ENCODE peak calls at places on chromosome 21, in nine cellular contexts. S, L, X, W, F, T, H, U and O are unnamed samples.

GRCh38 chr21:35882791-35883240 is 177.5 kb downstream of the SETD4 start:
- DNase-seq in S (peak), L (peak), X (no peak), W (no peak), F (no peak), T (no peak), H (no peak), U (no peak), O (no peak)

GRCh38 chr21:39057121-39057520 is 126.1 kb downstream of the PSMG1 start:
- DNase-seq in S (no peak), L (no peak), X (peak), W (no peak), F (no peak), T (no peak), H (no peak), U (no peak), O (peak)

GRCh38 chr21:39842741-39843146 is 24.5 kb upstream of the PCP4 start:
- DNase-seq in S (no peak), L (no peak), X (no peak), W (no peak), F (no peak), T (no peak), H (no peak), U (no peak), O (no peak)

GRCh38 chr21:37202221-37202805 is 64.8 kb downstream of the VPS26C start:
- DNase-seq in S (no peak), L (no peak), X (no peak), W (no peak), F (no peak), T (no peak), H (no peak), U (no peak), O (no peak)

GRCh38 chr21:16945580-16945979 is 567.3 kb upstream of the CXADR start:
- DNase-seq in S (no peak), L (peak), X (peak), W (no peak), F (no peak), T (no peak), H (no peak), U (no peak), O (no peak)

GRCh38 chr21:25658427-25658980 is 19.4 kb downstream of the JAM2 start:
- DNase-seq in S (no peak), L (no peak), X (no peak), W (no peak), F (no peak), T (no peak), H (no peak), U (no peak), O (no peak)

GRCh38 chr21:39159342-39160063 is 23.7 kb downstream of the PSMG1 start:
- DNase-seq in S (no peak), L (no peak), X (no peak), W (no peak), F (no peak), T (no peak), H (no peak), U (no peak), O (no peak)

GRCh38 chr21:15604424-15604823 is 125.4 kb upstream of the USP25 start:
- DNase-seq in S (peak), L (peak), X (peak), W (peak), F (no peak), T (no peak), H (no peak), U (no peak), O (no peak)

GRCh38 chr21:30444204-30444603 is 4.1 kb downstream of the KRTAP15-1 start:
- DNase-seq in S (no peak), L (no peak), X (peak), W (peak), F (no peak), T (no peak), H (no peak), U (no peak), O (no peak)
- TF ChIP-seq CTCF in S (no peak), L (no peak), X (peak), W (peak), F (no peak), T (no peak), H (no peak), U (peak), O (no peak)

GRCh38 chr21:45443595-45444181 is 38.7 kb downstream of the COL18A1 start:
- DNase-seq in S (no peak), L (no peak), X (no peak), W (peak), F (no peak), T (no peak), H (no peak), U (no peak), O (no peak)
- TF ChIP-seq CTCF in S (no peak), L (no peak), X (no peak), W (peak), F (no peak), T (no peak), H (no peak), U (no peak), O (no peak)

GRCh38 chr21:42009018-42009830 is 936 bp downstream of the ZBTB21 start:
- DNase-seq in S (no peak), L (peak), X (peak), W (peak), F (peak), T (no peak), H (peak), U (peak), O (no peak)
- TF ChIP-seq CTCF in S (no peak), L (no peak), X (peak), W (no peak), F (peak), T (no peak), H (no peak), U (no peak), O (peak)

DNA sequence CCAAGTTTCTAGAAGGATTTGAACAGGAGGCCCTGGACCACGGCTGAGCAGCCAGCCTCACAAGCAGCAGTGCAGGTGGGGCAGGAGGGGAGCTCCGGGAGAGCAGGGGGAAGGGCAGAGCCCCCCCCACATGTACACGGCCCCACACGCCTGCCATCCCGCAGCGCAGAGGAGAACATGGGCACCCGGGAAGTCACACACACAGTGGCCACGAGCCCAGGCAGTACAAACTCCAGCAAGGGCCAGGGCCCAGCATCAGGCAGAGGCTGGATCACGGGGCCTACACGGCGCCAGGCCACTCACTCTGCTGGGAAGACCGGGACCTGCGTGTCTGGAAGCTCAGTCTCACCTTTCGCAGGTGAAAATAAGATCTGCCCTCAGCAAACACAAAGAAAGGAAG is 5.2 kb downstream of the SUMO3 start:
- DNase-seq in S (no peak), L (no peak), X (no peak), W (no peak), F (no peak), T (no peak), H (no peak), U (no peak), O (no peak)
- TF ChIP-seq CTCF in S (no peak), L (no peak), X (no peak), W (no peak), F (no peak), T (no peak), H (no peak), U (no peak), O (no peak)

GRCh38 chr21:31548688-31549087 is 110.8 kb upstream of the SOD1 start:
- DNase-seq in S (no peak), L (no peak), X (no peak), W (no peak), F (peak), T (no peak), H (no peak), U (no peak), O (no peak)
- TF ChIP-seq CTCF in S (no peak), L (no peak), X (no peak), W (peak), F (no peak), T (no peak), H (no peak), U (no peak), O (peak)

GRCh38 chr21:21268061-21268471 is 269.9 kb downstream of the NCAM2 start:
- DNase-seq in S (no peak), L (no peak), X (no peak), W (no peak), F (no peak), T (no peak), H (no peak), U (no peak), O (no peak)
- TF ChIP-seq CTCF in S (no peak), L (no peak), X (no peak), W (no peak), F (no peak), T (no peak), H (no peak), U (no peak), O (no peak)

GRCh38 chr21:20970691-20971090 is 27.5 kb upstream of the NCAM2 start:
- DNase-seq in S (no peak), L (no peak), X (no peak), W (no peak), F (no peak), T (no peak), H (no peak), U (no peak), O (no peak)

GRCh38 chr21:20968391-20968790 is 29.8 kb upstream of the NCAM2 start:
- DNase-seq in S (no peak), L (no peak), X (no peak), W (no peak), F (no peak), T (no peak), H (no peak), U (no peak), O (no peak)

GRCh38 chr21:20971296-20971921 is 26.8 kb upstream of the NCAM2 start:
- DNase-seq in S (peak), L (peak), X (peak), W (peak), F (no peak), T (no peak), H (no peak), U (peak), O (no peak)
- TF ChIP-seq CTCF in S (peak), L (peak), X (peak), W (peak), F (peak), T (no peak), H (peak), U (peak), O (peak)

DNA sequence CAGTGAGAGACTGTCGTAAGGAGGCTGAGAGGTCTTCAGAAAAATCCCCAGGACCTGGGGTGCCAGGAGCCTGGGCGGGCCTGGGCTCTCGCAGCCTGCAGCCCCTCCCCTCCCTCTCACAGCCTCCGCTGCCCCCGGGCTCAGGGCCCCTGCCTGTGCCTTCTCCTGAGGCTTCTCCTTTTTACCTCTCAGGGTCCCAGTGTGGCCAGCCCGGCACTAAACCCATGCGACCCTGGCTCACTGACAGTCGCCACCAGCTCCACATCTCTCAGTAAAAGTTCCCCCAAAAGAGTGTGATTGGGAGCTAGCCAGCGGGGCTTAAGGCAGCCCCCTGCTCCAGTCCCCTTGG is 26.5 kb downstream of the PDE9A start:
- DNase-seq in S (no peak), L (no peak), X (no peak), W (no peak), F (no peak), T (no peak), H (no peak), U (no peak), O (no peak)
- TF ChIP-seq CTCF in S (no peak), L (no peak), X (no peak), W (no peak), F (no peak), T (no peak), H (no peak), U (no peak), O (no peak)

DNA sequence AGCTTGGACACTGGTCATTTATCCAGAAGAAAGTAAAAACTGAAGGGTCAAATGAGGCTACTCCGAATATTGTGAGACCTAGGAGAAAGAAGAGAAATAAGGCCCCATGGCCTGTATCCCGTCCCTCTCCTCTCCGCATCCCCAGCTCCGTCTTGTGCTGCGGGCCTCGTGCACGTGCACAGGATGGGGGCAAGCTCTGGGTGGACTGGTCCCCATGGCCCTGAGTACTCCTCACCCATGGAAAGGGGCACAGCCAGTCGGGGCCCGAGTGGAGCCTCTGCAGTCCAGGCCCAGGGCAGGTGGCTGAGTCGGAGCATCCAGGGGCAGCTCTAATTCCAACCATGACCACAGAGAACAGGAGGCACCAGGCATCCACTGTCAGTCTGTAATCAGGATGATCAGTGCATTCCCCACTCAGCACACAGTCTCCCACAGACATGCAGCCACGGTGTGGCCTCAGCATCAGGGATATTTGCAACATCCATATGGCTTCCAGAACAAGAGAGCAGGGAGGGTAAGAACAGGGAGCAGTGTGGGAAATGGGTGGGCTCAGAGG is 12.5 kb upstream of the OLIG1 start:
- DNase-seq in S (no peak), L (no peak), X (no peak), W (no peak), F (no peak), T (no peak), H (no peak), U (no peak), O (no peak)
- TF ChIP-seq CTCF in S (no peak), L (no peak), X (no peak), W (no peak), F (no peak), T (no peak), H (no peak), U (no peak), O (no peak)